ENCODE peak calls at places on chromosomes 16 and 17, in eight cellular contexts. S is ELF-1, G is tibial nerve, I is Right ventricle myocardium superior, B is HAP-1, F is OCI-LY7, U is hepatocyte, D is MV-4-11. E is an unnamed sample.

GRCh38 chr16:14193316-14193871 is 122.3 kb downstream of the MRTFB start:
- DNase-seq in B (no peak), S (no peak), U (no peak), F (peak), I (no peak), D (no peak), G (no peak), E (no peak)

GRCh38 chr17:73393962-73394361 is 82.2 kb upstream of the CDC42EP4 start:
- DNase-seq in I (no peak), G (no peak), D (peak), F (no peak), U (peak), B (no peak), S (no peak), E (peak)

GRCh38 chr17:15651001-15651582 is 31.6 kb upstream of the FBXW10B start:
- DNase-seq in I (no peak), F (no peak), D (no peak), B (no peak), S (no peak), U (no peak), G (no peak), E (peak)

GRCh38 chr17:52710363-52710901 is 551.9 kb upstream of the CA10 start:
- DNase-seq in S (no peak), D (no peak), F (no peak), I (no peak), B (no peak), G (no peak), U (no peak), E (peak)

GRCh38 chr16:85825326-85825725 is 25.8 kb downstream of the COX4I1 start:
- DNase-seq in B (no peak), F (peak), G (no peak), D (no peak), U (no peak), S (no peak), I (no peak), E (peak)

GRCh38 chr17:50074227-50074626 is 18.3 kb downstream of the ITGA3 start:
- DNase-seq in S (no peak), U (no peak), I (no peak), D (no peak), B (no peak), F (no peak), G (no peak), E (no peak)

GRCh38 chr16:50704245-50704644 is 10.8 kb downstream of the NOD2 start:
- DNase-seq in G (no peak), B (no peak), I (no peak), S (no peak), U (no peak), D (no peak), F (no peak), E (no peak)

GRCh38 chr16:11205754-11206459 is 50.1 kb downstream of the SOCS1 start:
- DNase-seq in I (peak), F (no peak), U (no peak), D (peak), B (no peak), S (peak), G (no peak), E (no peak)

GRCh38 chr17:8918811-8919210 is 46.7 kb downstream of the PIK3R5 start:
- DNase-seq in U (no peak), D (no peak), F (no peak), B (no peak), G (no peak), I (no peak), S (no peak), E (no peak)

GRCh38 chr17:57895382-57896060 is 45.7 kb upstream of the MRPS23 start:
- DNase-seq in S (no peak), G (no peak), D (no peak), B (no peak), F (no peak), I (peak), U (no peak), E (no peak)

GRCh38 chr16:73018796-73019455 is 29.0 kb downstream of the ZFHX3 start:
- DNase-seq in B (no peak), U (no peak), S (no peak), G (no peak), D (no peak), F (no peak), I (no peak), E (peak)

GRCh38 chr17:7113273-7114071 is 1.1 kb downstream of the ASGR2 start:
- DNase-seq in D (no peak), G (no peak), I (no peak), S (no peak), U (no peak), B (no peak), F (no peak), E (no peak)

GRCh38 chr17:32558997-32559650 is 72.3 kb downstream of the CDK5R1 start:
- DNase-seq in G (no peak), U (no peak), S (no peak), I (no peak), F (peak), D (no peak), B (no peak), E (peak)

GRCh38 chr16:83513006-83513755 is 294.6 kb upstream of the HSBP1 start:
- DNase-seq in S (no peak), B (no peak), F (no peak), U (no peak), I (no peak), D (no peak), G (no peak), E (no peak)

GRCh38 chr17:78129385-78130079 is 977 bp upstream of the TMC6 start:
- DNase-seq in D (peak), G (no peak), I (no peak), B (no peak), S (no peak), U (no peak), F (peak), E (peak)

GRCh38 chr17:64418506-64419339 is 28.1 kb upstream of the PECAM1 start:
- DNase-seq in S (peak), U (peak), F (peak), I (no peak), B (no peak), D (peak), G (no peak), E (no peak)

GRCh38 chr16:12239226-12239625 is 262.7 kb downstream of the SNX29 start:
- DNase-seq in D (no peak), U (no peak), G (no peak), I (no peak), B (no peak), F (no peak), S (no peak), E (no peak)

GRCh38 chr16:35744084-35744483 is 2284.7 kb downstream of the TP53TG3F start:
- DNase-seq in D (no peak), S (no peak), F (no peak), G (no peak), I (no peak), B (no peak), U (no peak), E (no peak)

GRCh38 chr17:74176546-74177001 is 26.9 kb upstream of the RPL38 start:
- DNase-seq in U (peak), G (peak), D (peak), B (peak), S (peak), F (peak), I (peak), E (peak)

GRCh38 chr17:36627101-36627500 is 25.7 kb downstream of the MRM1 start:
- DNase-seq in I (no peak), G (no peak), U (no peak), S (no peak), D (no peak), F (no peak), B (no peak), E (peak)

GRCh38 chr16:69747115-69747514 is 7.6 kb downstream of the NOB1 start:
- DNase-seq in F (no peak), D (no peak), B (no peak), S (peak), G (no peak), I (no peak), U (no peak), E (no peak)

GRCh38 chr17:42928714-42929496 is 28.3 kb downstream of the G6PC1 start:
- DNase-seq in I (no peak), S (peak), G (no peak), F (peak), B (peak), D (peak), U (peak), E (peak)

GRCh38 chr16:14172200-14172805 is 101.2 kb downstream of the MRTFB start:
- DNase-seq in U (peak), I (no peak), S (no peak), G (no peak), B (no peak), D (no peak), F (no peak), E (no peak)

GRCh38 chr17:40173778-40174135 is 3.5 kb upstream of the RAPGEFL1 start:
- DNase-seq in U (no peak), B (no peak), S (no peak), D (no peak), F (no peak), G (no peak), I (no peak), E (no peak)

GRCh38 chr17:2691965-2692780 is 19.4 kb downstream of the CLUH start:
- DNase-seq in I (peak), G (no peak), S (no peak), B (no peak), U (no peak), F (no peak), D (no peak), E (peak)

GRCh38 chr16:76577003-76577402 is 299.8 kb downstream of the CNTNAP4 start:
- DNase-seq in F (no peak), B (no peak), D (no peak), I (no peak), G (no peak), U (no peak), S (no peak), E (no peak)

GRCh38 chr17:57956311-57957119 is 1.3 kb upstream of the CUEDC1 start:
- DNase-seq in U (no peak), F (peak), G (no peak), S (peak), B (peak), I (no peak), D (peak), E (peak)

GRCh38 chr17:77959216-77959925 is 868 bp downstream of the TNRC6C start:
- DNase-seq in U (peak), S (peak), D (no peak), B (peak), I (peak), F (peak), G (no peak), E (peak)

GRCh38 chr16:11759997-11760396 is 17.3 kb upstream of the TXNDC11 start:
- DNase-seq in B (no peak), I (no peak), D (peak), G (no peak), F (no peak), U (no peak), S (no peak), E (no peak)

GRCh38 chr16:65576631-65577030 is 454.8 kb upstream of the CDH11 start:
- DNase-seq in F (peak), B (no peak), I (no peak), S (peak), D (no peak), G (no peak), U (no peak), E (peak)

GRCh38 chr17:82503728-82504308 is 15.7 kb upstream of the FOXK2 start:
- DNase-seq in D (no peak), I (no peak), S (no peak), G (no peak), F (no peak), U (no peak), B (no peak), E (no peak)

GRCh38 chr17:27797390-27798091 is 2.8 kb downstream of the NOS2 start:
- DNase-seq in B (peak), G (no peak), F (no peak), S (no peak), I (no peak), D (peak), U (peak), E (no peak)

GRCh38 chr17:77317091-77317519 is 176.3 kb downstream of the SEC14L1 start:
- DNase-seq in I (peak), U (no peak), B (no peak), S (no peak), F (no peak), D (peak), G (no peak), E (peak)

GRCh38 chr17:29342148-29342765 is 47.9 kb upstream of the TAOK1 start:
- DNase-seq in B (no peak), F (peak), G (no peak), S (no peak), U (no peak), I (no peak), D (peak), E (no peak)

GRCh38 chr16:69031877-69032301 is 73.6 kb upstream of the HAS3 start:
- DNase-seq in S (no peak), U (peak), B (no peak), I (no peak), G (no peak), F (no peak), D (no peak), E (no peak)

GRCh38 chr17:59746849-59747445 is 39.5 kb downstream of the VMP1 start:
- DNase-seq in B (no peak), U (peak), D (peak), F (peak), G (no peak), S (no peak), I (no peak), E (no peak)

GRCh38 chr17:81412490-81413093 is 17.3 kb downstream of the BAHCC1 start:
- DNase-seq in S (no peak), B (no peak), D (no peak), I (peak), G (no peak), F (no peak), U (no peak), E (no peak)

GRCh38 chr17:2173005-2173404 is 118.1 kb downstream of the HIC1 start:
- DNase-seq in D (no peak), F (no peak), U (no peak), I (no peak), G (no peak), B (no peak), S (no peak), E (no peak)

GRCh38 chr16:85777583-85778310 is 21.6 kb downstream of the EMC8 start:
- DNase-seq in I (no peak), U (no peak), G (no peak), D (no peak), B (no peak), S (no peak), F (no peak), E (no peak)